ENCODE peak calls at places on chromosomes 3 and 15, in nine cellular contexts. H, R, N, F, Y, L, D, K and E are unnamed samples.
A peak's percentile ranks its signal among the peaks of the same experiment; 100 is the strongest.

GRCh38 chr15:93476491-93477176 is 387.6 kb upstream of the RGMA start:
- DNase-seq in H (no peak), R (no peak), N (no peak), F (no peak), Y (no peak), L (no peak), D (no peak), K (no peak), E (no peak)

GRCh38 chr3:33597257-33597689 is 120.8 kb downstream of the CLASP2 start:
- DNase-seq in H (no peak), R (no peak), N (no peak), F (no peak), Y (no peak), L (no peak), D (no peak), K (no peak), E (no peak)

GRCh38 chr3:97970131-97970530 is 2.1 kb downstream of the RIOX2 start:
- DNase-seq in H (no peak), R (no peak), N (no peak), F (no peak), Y (no peak), L (no peak), D (no peak), K (no peak), E (no peak)

GRCh38 chr3:195916991-195917390 is 8.6 kb upstream of the TNK2 start:
- DNase-seq in H (no peak), R (no peak), N (no peak), F (no peak), Y (no peak), L (no peak), D (no peak), K (no peak), E (no peak)

GRCh38 chr15:84831028-84831427 is 13.9 kb downstream of the ALPK3 start:
- DNase-seq in H (no peak), R (no peak), N (no peak), F (no peak), Y (no peak), L (no peak), D (no peak), K (no peak), E (no peak)

GRCh38 chr3:127800508-127800907 is 21.8 kb downstream of the MGLL start:
- DNase-seq in H (no peak), R (no peak), N (no peak), F (no peak), Y (no peak), L (peak; percentile 75), D (no peak), K (no peak), E (no peak)

GRCh38 chr3:165883866-165884478 is 46.7 kb upstream of the BCHE start:
- DNase-seq in H (no peak), R (no peak), N (no peak), F (no peak), Y (no peak), L (no peak), D (no peak), K (no peak), E (no peak)

GRCh38 chr15:39804026-39804425 is 21.4 kb upstream of the FSIP1 start:
- DNase-seq in H (no peak), R (no peak), N (peak; percentile 51), F (no peak), Y (no peak), L (peak; percentile 70), D (no peak), K (no peak), E (no peak)

GRCh38 chr3:171901615-171902312 is 58.6 kb downstream of the TMEM212 start:
- DNase-seq in H (no peak), R (no peak), N (no peak), F (no peak), Y (no peak), L (peak; percentile 17), D (no peak), K (no peak), E (peak; percentile 15)

GRCh38 chr3:17585561-17586325 is 156.7 kb downstream of the TBC1D5 start:
- DNase-seq in H (no peak), R (no peak), N (no peak), F (no peak), Y (no peak), L (peak; percentile 51), D (no peak), K (no peak), E (no peak)

GRCh38 chr3:98003306-98003969 is 31.2 kb upstream of the RIOX2 start:
- DNase-seq in H (no peak), R (no peak), N (no peak), F (no peak), Y (no peak), L (no peak), D (no peak), K (no peak), E (no peak)

GRCh38 chr15:101526021-101526420 is 36.5 kb upstream of the PCSK6 start:
- DNase-seq in H (no peak), R (no peak), N (no peak), F (no peak), Y (no peak), L (no peak), D (no peak), K (no peak), E (no peak)

GRCh38 chr15:90903733-90904536 is 833 bp downstream of the MAN2A2 start:
- DNase-seq in H (peak; percentile 57), R (no peak), N (peak; percentile 54), F (no peak), Y (no peak), L (no peak), D (no peak), K (no peak), E (no peak)
- TF ChIP-seq CTCF in H (no peak), R (no peak), N (no peak), F (peak; percentile 34), Y (no peak), L (no peak), D (no peak), K (no peak), E (no peak)

GRCh38 chr3:14674841-14675240 is at the start of gene C3orf20:
- DNase-seq in H (no peak), R (no peak), N (no peak), F (no peak), Y (no peak), L (no peak), D (no peak), K (no peak), E (no peak)
- TF ChIP-seq CTCF in H (no peak), R (no peak), N (no peak), F (no peak), Y (no peak), L (no peak), D (no peak), K (no peak), E (no peak)

DNA sequence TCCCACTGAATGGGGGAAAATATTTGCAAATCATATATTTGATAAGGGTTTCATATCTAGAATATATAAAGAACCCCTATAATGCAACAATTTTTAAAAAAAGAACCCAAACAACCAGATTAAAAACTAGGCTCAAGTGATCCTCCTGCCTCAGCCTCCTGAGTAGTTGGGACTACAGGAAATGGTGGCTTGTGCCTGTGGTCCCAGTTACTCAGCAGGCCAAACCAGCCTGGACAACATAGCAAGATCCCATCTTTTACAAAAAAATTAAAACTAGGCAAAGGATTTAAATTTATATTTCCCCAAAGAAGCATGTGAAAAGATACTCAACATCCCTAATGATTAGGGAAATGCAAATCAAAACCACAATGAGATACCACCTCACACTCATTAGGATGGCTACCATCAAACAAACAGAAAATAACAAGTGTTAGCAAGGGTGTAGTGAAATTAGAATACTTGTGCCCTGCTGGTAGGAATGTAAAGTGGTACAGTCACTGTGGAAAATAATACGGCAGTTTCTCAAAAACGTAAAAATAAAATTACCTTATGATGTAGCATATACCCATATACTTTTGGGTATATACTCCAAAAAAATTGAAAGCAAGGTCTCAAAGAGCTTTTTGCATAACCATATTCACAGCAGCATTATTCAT is 19.7 kb downstream of the TFDP2 start:
- DNase-seq in H (no peak), R (no peak), N (no peak), F (no peak), Y (no peak), L (no peak), D (no peak), K (no peak), E (no peak)
- TF ChIP-seq CTCF in H (no peak), R (no peak), N (no peak), F (peak; percentile 49), Y (no peak), L (peak; percentile 21), D (no peak), K (no peak), E (peak; percentile 11)

DNA sequence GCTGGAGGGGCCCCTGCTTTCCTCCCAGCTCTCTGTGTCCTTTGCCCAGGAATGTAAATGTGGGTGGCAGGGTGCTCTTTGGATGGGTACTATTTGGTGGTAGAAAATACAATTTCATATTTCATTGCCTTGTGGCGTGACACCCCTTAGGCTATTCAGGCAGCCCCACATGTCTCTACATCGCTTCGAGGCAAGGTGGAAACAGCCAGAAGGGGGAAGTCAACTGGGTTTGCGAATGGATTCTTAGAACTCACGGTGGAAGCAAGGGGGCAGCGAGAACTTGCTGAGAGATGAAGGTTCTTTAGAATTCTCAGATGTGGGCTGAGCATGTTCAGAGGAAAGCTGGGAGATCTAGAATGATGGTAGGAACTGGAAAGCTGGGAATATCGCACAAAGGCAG is 25.3 kb downstream of the PLA2G4D start:
- DNase-seq in H (no peak), R (no peak), N (no peak), F (no peak), Y (no peak), L (no peak), D (no peak), K (no peak), E (no peak)
- TF ChIP-seq CTCF in H (no peak), R (no peak), N (no peak), F (no peak), Y (no peak), L (no peak), D (no peak), K (no peak), E (no peak)

GRCh38 chr15:38190501-38190900 is 62.1 kb upstream of the SPRED1 start:
- DNase-seq in H (no peak), R (no peak), N (no peak), F (no peak), Y (no peak), L (no peak), D (no peak), K (no peak), E (no peak)

GRCh38 chr15:38195191-38195901 is 57.3 kb upstream of the SPRED1 start:
- DNase-seq in H (no peak), R (no peak), N (no peak), F (no peak), Y (no peak), L (no peak), D (no peak), K (no peak), E (no peak)

GRCh38 chr15:38189651-38190280 is 62.9 kb upstream of the SPRED1 start:
- DNase-seq in H (no peak), R (no peak), N (no peak), F (no peak), Y (no peak), L (no peak), D (no peak), K (no peak), E (no peak)

GRCh38 chr15:38193496-38193895 is 59.1 kb upstream of the SPRED1 start:
- DNase-seq in H (no peak), R (no peak), N (no peak), F (no peak), Y (no peak), L (peak; percentile 16), D (no peak), K (no peak), E (no peak)

DNA sequence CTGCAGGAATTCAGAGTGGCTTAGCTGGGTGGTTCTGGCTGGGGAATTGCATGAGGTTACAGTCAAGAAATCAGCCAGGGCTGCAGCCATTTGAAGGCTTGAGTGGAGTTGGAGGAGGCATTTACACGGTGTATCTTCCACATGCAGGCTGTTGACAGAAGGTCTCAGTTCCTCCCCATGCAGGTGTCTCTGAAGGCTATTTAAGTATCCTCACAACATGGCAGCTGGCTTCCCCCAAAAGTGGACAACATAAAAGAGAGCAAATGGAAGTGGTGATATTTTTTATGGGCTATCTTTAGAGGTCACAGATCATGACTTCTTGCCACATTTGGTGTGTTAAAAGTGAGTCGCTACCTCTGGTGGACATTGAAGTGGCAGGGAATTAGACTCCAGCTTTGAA is 60.1 kb upstream of the SPRED1 start:
- DNase-seq in H (no peak), R (no peak), N (no peak), F (no peak), Y (no peak), L (no peak), D (no peak), K (no peak), E (no peak)
- TF ChIP-seq CTCF in H (no peak), R (no peak), N (no peak), F (no peak), Y (no peak), L (no peak), D (no peak), K (no peak), E (no peak)